ENCODE peak calls at places on chromosomes 7 and 10, in seven cellular contexts. P is astrocyte of the cerebellum, G is fibroblast of the aortic adventitia, F is nephron progenitor cell, Q is A549, J is chondrocyte, X is tibial nerve. N is an unnamed sample.

GRCh38 chr7:158530800-158531609 is 56.6 kb downstream of the PTPRN2 start:
- DNase-seq in Q (no peak), X (no peak), F (no peak), J (no peak), P (no peak), G (no peak), N (no peak)

GRCh38 chr10:25725917-25726716 is 207.9 kb upstream of the MYO3A start:
- DNase-seq in Q (peak), G (peak), X (peak), J (no peak), P (peak), F (peak), N (no peak)

GRCh38 chr10:80268266-80268665 is 21.2 kb downstream of the MAT1A start:
- DNase-seq in X (no peak), F (no peak), G (no peak), Q (no peak), P (no peak), J (no peak), N (no peak)

GRCh38 chr10:23516530-23516929 is 77.7 kb downstream of the OTUD1 start:
- DNase-seq in J (no peak), G (peak), F (peak), Q (peak), X (no peak), P (peak), N (no peak)

GRCh38 chr10:108862691-108863350 is 1060.5 kb downstream of the XPNPEP1 start:
- DNase-seq in G (no peak), X (no peak), F (no peak), P (peak), J (no peak), Q (no peak), N (no peak)

GRCh38 chr10:79038841-79039201 is 29.9 kb upstream of the ZMIZ1 start:
- DNase-seq in F (peak), G (no peak), J (peak), P (no peak), Q (no peak), X (no peak), N (no peak)

GRCh38 chr7:91852263-91852741 is 28.2 kb downstream of the MTERF1 start:
- DNase-seq in J (no peak), G (peak), P (no peak), F (no peak), X (no peak), Q (peak), N (no peak)

GRCh38 chr10:43292745-43293676 is 26.1 kb upstream of the RASGEF1A start:
- DNase-seq in X (peak), J (no peak), Q (peak), F (peak), P (peak), G (peak), N (no peak)

GRCh38 chr10:132784582-132785432 is 1.1 kb downstream of the NKX6-2 start:
- DNase-seq in F (no peak), J (no peak), G (no peak), X (no peak), P (no peak), Q (no peak), N (no peak)

GRCh38 chr7:24827589-24827988 is 70.3 kb upstream of the GSDME start:
- DNase-seq in F (no peak), Q (no peak), G (peak), J (no peak), X (no peak), P (no peak), N (no peak)

GRCh38 chr7:109059089-109059488 is 489.4 kb downstream of the DNAJB9 start:
- DNase-seq in X (no peak), Q (no peak), F (no peak), J (no peak), G (no peak), P (no peak), N (no peak)

GRCh38 chr10:7561216-7561893 is 105.4 kb downstream of the ITIH5 start:
- DNase-seq in J (no peak), P (peak), Q (no peak), F (peak), X (peak), G (peak), N (no peak)

GRCh38 chr7:67616517-67616916 is 619.9 kb downstream of the TYW1 start:
- DNase-seq in X (no peak), Q (no peak), J (no peak), P (no peak), F (no peak), G (no peak), N (no peak)

GRCh38 chr10:3398825-3399646 is 226.5 kb upstream of the PITRM1 start:
- DNase-seq in F (no peak), P (no peak), Q (no peak), G (no peak), X (peak), J (peak), N (no peak)

GRCh38 chr7:1016577-1017531 is 27.5 kb upstream of the GPR146 start:
- DNase-seq in J (peak), G (no peak), P (no peak), X (no peak), F (no peak), Q (no peak), N (no peak)

GRCh38 chr10:130190065-130190736 is 54.0 kb downstream of the GLRX3 start:
- DNase-seq in X (peak), Q (peak), F (peak), J (no peak), G (peak), P (peak), N (peak)

GRCh38 chr10:104143829-104144228 is 21.9 kb downstream of the SFR1 start:
- DNase-seq in X (no peak), Q (no peak), P (no peak), F (no peak), J (no peak), G (no peak), N (no peak)

GRCh38 chr10:13637894-13638293 is 51.1 kb downstream of the PRPF18 start:
- DNase-seq in G (no peak), J (no peak), P (no peak), F (no peak), Q (no peak), X (no peak), N (no peak)

GRCh38 chr10:29033311-29033940 is 255.4 kb upstream of the LYZL1 start:
- DNase-seq in G (no peak), P (no peak), J (no peak), Q (no peak), F (no peak), X (no peak), N (no peak)

GRCh38 chr10:71598673-71599072 is 120.9 kb downstream of the C10orf105 start:
- DNase-seq in J (no peak), G (peak), P (no peak), X (peak), Q (no peak), F (no peak), N (no peak)

GRCh38 chr7:158161194-158161593 is 426.4 kb downstream of the PTPRN2 start:
- DNase-seq in F (no peak), G (no peak), P (no peak), J (no peak), Q (no peak), X (no peak), N (no peak)

GRCh38 chr7:98280791-98281756 is at the start of gene BRI3:
- DNase-seq in Q (peak), X (peak), J (no peak), P (peak), F (peak), G (peak), N (peak)

GRCh38 chr7:138934861-138935260 is 46.3 kb downstream of the KIAA1549 start:
- DNase-seq in F (no peak), X (no peak), J (no peak), Q (no peak), G (peak), P (no peak), N (no peak)

GRCh38 chr10:6024334-6024682 is 37.9 kb downstream of the IL2RA start:
- DNase-seq in F (no peak), G (no peak), J (no peak), X (no peak), P (no peak), Q (no peak), N (no peak)

GRCh38 chr7:76377186-76377918 is 18.6 kb upstream of the YWHAG start:
- DNase-seq in F (no peak), X (no peak), P (no peak), Q (peak), G (no peak), J (no peak), N (no peak)

GRCh38 chr7:143382791-143383641 is 1.9 kb downstream of the ZYX start:
- DNase-seq in F (no peak), Q (no peak), P (no peak), J (no peak), G (no peak), X (no peak), N (no peak)

GRCh38 chr10:132721725-132722124 is 64.2 kb downstream of the NKX6-2 start:
- DNase-seq in X (no peak), G (no peak), Q (no peak), F (no peak), P (no peak), J (no peak), N (no peak)

GRCh38 chr10:31397852-31398251 is 78.8 kb downstream of the ZEB1 start:
- DNase-seq in G (no peak), P (no peak), F (no peak), X (no peak), J (no peak), Q (no peak), N (no peak)

GRCh38 chr10:70779088-70779487 is 6.1 kb downstream of the TBATA start:
- DNase-seq in P (no peak), Q (no peak), J (no peak), G (peak), F (no peak), X (no peak), N (no peak)

GRCh38 chr10:36026656-36027390 is 384.7 kb upstream of the FZD8 start:
- DNase-seq in J (no peak), P (no peak), Q (no peak), X (no peak), F (no peak), G (no peak), N (no peak)

GRCh38 chr7:43248961-43249807 is 136.7 kb downstream of the HECW1 start:
- DNase-seq in J (no peak), Q (peak), P (no peak), G (peak), F (no peak), X (no peak), N (no peak)

GRCh38 chr7:29248713-29249382 is 54.3 kb downstream of the CHN2 start:
- DNase-seq in P (no peak), G (no peak), Q (no peak), F (no peak), J (no peak), X (no peak), N (no peak)

DNA sequence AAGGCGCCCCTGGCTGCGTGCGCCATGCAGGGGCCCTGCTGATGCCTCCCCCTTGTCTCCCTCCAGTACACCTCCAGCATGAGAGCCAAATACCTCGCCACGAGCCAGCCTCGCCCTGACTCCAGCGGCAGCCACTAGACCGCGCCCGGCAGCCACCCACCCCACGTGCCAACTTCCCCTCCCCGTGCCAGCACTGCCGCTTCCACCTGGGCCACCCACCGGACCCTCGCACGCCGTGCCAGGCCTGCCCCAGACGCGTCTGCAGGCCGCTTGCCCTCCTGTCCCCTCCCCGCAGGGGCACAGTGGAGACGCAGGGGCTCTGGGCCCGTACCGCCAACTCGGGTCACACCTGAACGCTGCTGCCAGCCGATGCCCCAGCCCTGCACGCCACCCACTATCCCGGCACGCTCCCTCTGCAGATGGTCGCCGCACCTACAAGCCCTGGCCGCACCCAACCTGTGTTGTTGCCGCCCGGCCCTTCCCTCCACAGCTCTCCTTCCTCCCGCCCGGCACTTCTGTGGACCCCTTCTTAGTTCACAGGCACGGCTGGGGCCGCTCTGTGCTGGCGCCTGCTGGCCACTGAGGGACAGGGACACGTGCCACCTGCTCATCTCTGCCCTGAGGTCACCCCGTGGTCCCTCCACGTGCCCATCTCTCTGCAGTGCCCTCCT is 26.3 kb upstream of the AMZ1 start:
- DNase-seq in F (no peak), J (peak), X (no peak), G (no peak), Q (no peak), P (no peak), N (no peak)
- TF ChIP-seq CTCF in F (no peak), J (peak), X (no peak), G (no peak), Q (no peak), P (no peak), N (no peak)

GRCh38 chr10:106189254-106189653 is 975.3 kb downstream of the SORCS1 start:
- DNase-seq in P (no peak), Q (peak), X (no peak), J (no peak), G (peak), F (peak), N (no peak)
- TF ChIP-seq CTCF in P (peak), Q (peak), X (peak), J (peak), G (peak), F (peak), N (no peak)

DNA sequence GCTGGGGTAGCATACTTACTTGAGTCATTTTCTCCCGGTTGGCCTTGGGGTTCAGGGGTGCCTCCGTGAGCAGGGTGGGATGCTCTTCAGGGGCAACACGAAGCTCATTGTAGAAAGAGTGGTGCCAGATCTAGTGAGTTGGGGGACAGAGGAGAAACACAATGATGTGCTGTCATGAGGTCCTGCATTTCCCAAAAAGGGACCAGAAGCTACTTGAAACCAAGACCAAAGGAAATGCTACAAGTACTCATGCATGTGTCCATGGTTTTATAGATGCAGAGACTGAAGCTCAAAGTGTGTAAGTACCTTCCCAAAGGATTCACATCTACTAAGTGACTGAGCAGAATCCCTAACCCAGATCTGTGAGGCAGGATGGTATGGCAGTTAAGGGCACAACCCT is 8.8 kb downstream of the ACTA2 start:
- DNase-seq in X (no peak), F (no peak), J (no peak), G (no peak), P (no peak), Q (no peak), N (no peak)
- TF ChIP-seq CTCF in X (no peak), F (no peak), J (no peak), G (no peak), P (no peak), Q (no peak), N (no peak)

DNA sequence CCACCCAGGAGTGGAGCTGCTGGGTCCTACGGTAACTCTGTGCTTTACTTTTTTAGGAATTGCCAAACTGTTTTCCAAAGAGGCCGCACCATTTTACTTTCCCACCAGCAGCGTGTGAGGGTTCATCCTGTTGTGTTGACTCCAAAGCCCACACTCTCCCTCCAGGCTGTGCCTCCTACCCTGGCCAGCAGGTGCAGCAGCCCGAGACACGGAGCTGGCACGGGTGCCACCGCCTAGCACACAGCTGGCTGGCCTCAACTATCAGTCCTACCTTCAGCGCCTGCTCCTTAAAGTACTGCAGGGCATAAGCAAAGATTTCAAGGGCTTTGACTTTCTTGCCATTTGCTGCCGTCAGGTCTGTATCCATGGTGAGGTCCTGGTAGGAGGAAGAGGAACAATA is 44.0 kb downstream of the HSPA12A start:
- DNase-seq in G (no peak), F (no peak), J (no peak), P (no peak), X (no peak), Q (no peak), N (no peak)
- TF ChIP-seq CTCF in G (no peak), F (no peak), J (no peak), P (no peak), X (no peak), Q (no peak), N (no peak)

DNA sequence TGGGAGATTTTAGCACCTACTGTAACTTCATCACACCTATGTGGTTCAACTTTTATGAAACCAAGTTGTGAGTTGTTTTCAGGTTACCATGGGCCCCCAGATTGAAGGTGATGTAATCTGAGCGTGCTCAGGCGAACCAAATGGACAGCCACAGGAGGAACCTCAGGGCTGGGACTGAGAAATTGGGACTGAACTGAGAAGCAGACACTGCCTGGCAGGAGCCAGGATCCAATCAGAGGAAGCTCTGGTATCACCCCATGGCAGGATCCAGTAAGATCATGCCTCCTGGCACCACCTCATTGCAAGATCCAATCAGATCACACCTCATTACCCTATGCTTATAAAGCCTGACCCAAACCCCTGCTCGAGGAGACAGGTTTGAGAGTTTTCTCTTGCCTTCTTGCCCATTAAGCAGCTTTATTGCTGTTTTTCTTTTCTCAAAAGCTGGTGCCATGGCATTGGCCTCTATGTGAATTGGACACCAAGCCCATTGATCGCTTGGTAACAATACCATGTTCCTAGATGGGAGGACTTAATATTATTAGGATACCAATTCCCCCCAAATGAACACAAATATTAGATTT is 43.2 kb upstream of the GDF10 start:
- DNase-seq in G (no peak), X (no peak), F (no peak), J (no peak), P (no peak), Q (peak), N (no peak)
- TF ChIP-seq CTCF in G (no peak), X (no peak), F (no peak), J (no peak), P (no peak), Q (no peak), N (no peak)

GRCh38 chr7:12244129-12244528 is 33.0 kb downstream of the TMEM106B start:
- DNase-seq in X (no peak), P (no peak), J (no peak), F (peak), G (peak), Q (peak), N (no peak)
- TF ChIP-seq CTCF in X (peak), P (peak), J (peak), F (peak), G (peak), Q (peak), N (no peak)

DNA sequence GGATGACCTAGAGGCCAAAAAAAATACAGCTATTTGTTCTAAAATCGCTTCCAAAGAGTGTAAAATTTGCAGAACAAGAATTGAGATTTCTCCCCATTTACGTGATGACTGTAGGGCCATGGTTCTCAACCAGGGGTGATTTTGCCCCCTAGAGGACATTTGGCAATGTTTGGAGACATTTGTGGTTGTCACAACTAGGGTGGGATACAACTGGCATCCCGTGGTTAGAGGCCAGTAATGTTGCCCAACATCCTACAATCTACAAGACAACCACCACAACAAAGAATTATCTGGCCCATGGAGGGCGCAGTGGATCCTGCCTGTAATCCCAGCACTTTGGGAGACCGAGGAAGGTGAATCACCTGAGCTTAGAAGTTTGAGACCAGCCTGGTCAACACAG is 22.8 kb upstream of the MALSU1 start:
- DNase-seq in Q (peak), F (no peak), X (no peak), J (no peak), P (no peak), G (no peak), N (no peak)
- TF ChIP-seq CTCF in Q (no peak), F (no peak), X (no peak), J (peak), P (peak), G (peak), N (no peak)

GRCh38 chr10:84739641-84740040 is 411.3 kb downstream of the CCSER2 start:
- DNase-seq in G (no peak), P (no peak), Q (no peak), J (no peak), X (no peak), F (no peak), N (no peak)

DNA sequence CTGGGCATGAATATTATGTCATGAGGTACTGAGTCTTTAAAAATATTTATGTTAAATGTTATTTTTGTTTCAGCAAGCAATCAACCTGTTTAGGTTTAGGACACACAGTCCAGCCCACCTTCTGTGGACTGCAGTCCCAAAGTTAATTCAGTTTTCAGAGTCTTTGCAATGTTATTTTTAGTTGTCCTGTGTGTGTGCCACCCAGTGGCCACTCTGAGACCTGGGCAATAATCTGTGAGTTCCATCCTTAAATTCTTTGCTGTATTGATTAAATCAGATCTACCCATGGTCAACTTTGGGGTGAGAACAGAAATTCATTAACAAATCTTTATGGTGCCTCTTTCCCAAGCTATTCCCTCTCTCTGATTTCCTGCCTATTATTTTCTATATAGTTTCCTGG is 415.1 kb downstream of the CCSER2 start:
- DNase-seq in J (no peak), P (no peak), X (no peak), G (no peak), F (no peak), Q (peak), N (no peak)
- TF ChIP-seq CTCF in J (peak), P (peak), X (no peak), G (no peak), F (peak), Q (peak), N (no peak)

DNA sequence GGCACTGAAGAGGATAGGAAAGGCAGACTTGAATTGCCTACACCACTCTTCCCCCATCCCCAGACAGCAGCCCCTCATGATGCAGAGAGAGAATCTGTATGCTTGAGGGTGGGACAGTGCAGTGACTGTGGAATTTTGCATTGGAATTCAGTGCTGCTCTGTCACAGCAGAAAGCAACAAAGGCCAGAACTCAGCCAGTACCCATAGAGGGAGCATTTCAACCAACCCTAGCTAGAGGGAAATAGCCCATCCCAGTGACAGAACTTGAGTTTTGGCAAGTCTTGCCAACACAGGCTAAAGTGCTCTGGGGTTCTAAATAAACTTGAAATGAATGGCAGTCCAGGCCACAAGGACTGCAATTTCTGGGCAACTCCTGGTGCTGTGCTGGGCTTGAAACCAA is 80.4 kb downstream of the TES start:
- DNase-seq in Q (no peak), X (no peak), J (no peak), F (no peak), G (peak), P (no peak), N (no peak)
- TF ChIP-seq CTCF in Q (no peak), X (no peak), J (peak), F (no peak), G (no peak), P (no peak), N (no peak)